ENCODE peak calls at places on chromosome 1, in nine cellular contexts. A is body of pancreas, M is iPS DF 6.9, X is A549, W is neuronal stem cell, F is esophagus squamous epithelium, V is thyroid gland, T is pancreas, R is ovary. H is an unnamed sample.

GRCh38 chr1:92961896-92962752 is 862 bp upstream of the DIPK1A start:
- DNase-seq in A (peak; percentile 18), M (no peak), X (peak; percentile 63), W (peak; percentile 15), F (no peak), V (peak; percentile 37), T (no peak), R (peak; percentile 31), H (peak; percentile 38)

GRCh38 chr1:84299536-84300260 is 1.8 kb upstream of the SAMD13 start:
- DNase-seq in A (no peak), M (no peak), X (no peak), W (no peak), F (no peak), V (no peak), T (no peak), R (no peak), H (no peak)

GRCh38 chr1:61133048-61134019 is 51.0 kb downstream of the NFIA start:
- DNase-seq in A (no peak), M (no peak), X (peak; percentile 69), W (no peak), F (no peak), V (no peak), T (no peak), R (no peak), H (no peak)

GRCh38 chr1:61083799-61084385 is 1.5 kb downstream of the NFIA start:
- DNase-seq in A (no peak), M (no peak), X (no peak), W (no peak), F (no peak), V (no peak), T (no peak), R (no peak), H (no peak)

GRCh38 chr1:21468597-21468996 is 28.7 kb downstream of the NBPF3 start:
- DNase-seq in A (peak; percentile 19), M (peak; percentile 25), X (peak; percentile 33), W (peak; percentile 14), F (no peak), V (peak; percentile 51), T (peak; percentile 63), R (no peak), H (no peak)

GRCh38 chr1:201361652-201362504 is 15.6 kb downstream of the TNNT2 start:
- DNase-seq in A (peak; percentile 50), M (no peak), X (peak; percentile 47), W (peak; percentile 59), F (no peak), V (peak; percentile 46), T (peak; percentile 67), R (no peak), H (no peak)

GRCh38 chr1:29455781-29456180 is 219.5 kb downstream of the PTPRU start:
- DNase-seq in A (no peak), M (no peak), X (no peak), W (no peak), F (no peak), V (no peak), T (no peak), R (no peak), H (no peak)

GRCh38 chr1:214332950-214333798 is 52.2 kb downstream of the SMYD2 start:
- DNase-seq in A (peak; percentile 56), M (no peak), X (peak; percentile 39), W (peak; percentile 54), F (no peak), V (peak; percentile 60), T (peak; percentile 72), R (peak; percentile 48), H (no peak)

GRCh38 chr1:151611288-151611790 is 511 bp upstream of the SNX27 start:
- DNase-seq in A (peak; percentile 37), M (no peak), X (peak; percentile 55), W (no peak), F (no peak), V (no peak), T (no peak), R (peak; percentile 12), H (no peak)

GRCh38 chr1:101410048-101410878 is 173.4 kb downstream of the S1PR1 start:
- DNase-seq in A (no peak), M (no peak), X (no peak), W (no peak), F (no peak), V (no peak), T (no peak), R (no peak), H (no peak)

GRCh38 chr1:153363641-153364040 is 6.0 kb downstream of the S100A9 start:
- DNase-seq in A (no peak), M (no peak), X (no peak), W (no peak), F (no peak), V (no peak), T (no peak), R (no peak), H (no peak)

GRCh38 chr1:78102082-78102481 is 56.3 kb downstream of the GIPC2 start:
- DNase-seq in A (no peak), M (no peak), X (peak; percentile 28), W (no peak), F (no peak), V (no peak), T (no peak), R (no peak), H (no peak)

GRCh38 chr1:233279971-233280370 is 15.6 kb downstream of the PCNX2 start:
- DNase-seq in A (no peak), M (no peak), X (no peak), W (no peak), F (no peak), V (no peak), T (no peak), R (no peak), H (no peak)

GRCh38 chr1:166933633-166934032 is 41.7 kb downstream of the ILDR2 start:
- DNase-seq in A (no peak), M (no peak), X (no peak), W (no peak), F (no peak), V (no peak), T (no peak), R (no peak), H (no peak)

GRCh38 chr1:151508721-151509292 is 2.4 kb upstream of the CGN start:
- DNase-seq in A (no peak), M (no peak), X (peak; percentile 57), W (no peak), F (no peak), V (no peak), T (no peak), R (no peak), H (no peak)

GRCh38 chr1:82398357-82398756 is 597.6 kb downstream of the ADGRL2 start:
- DNase-seq in A (no peak), M (no peak), X (no peak), W (no peak), F (no peak), V (no peak), T (no peak), R (no peak), H (no peak)

GRCh38 chr1:49527606-49528305 is 496.0 kb downstream of the AGBL4 start:
- DNase-seq in A (no peak), M (no peak), X (no peak), W (no peak), F (no peak), V (no peak), T (no peak), R (no peak), H (no peak)
- H3K9me3 ChIP-seq in A (no peaks in the 10 kb centered on the region), M (peaks cover 3% of the 10 kb centered on the region), X (no peaks in the 10 kb centered on the region), W (peaks cover 2% of the 10 kb centered on the region), F (no peaks in the 10 kb centered on the region), V (no peaks in the 10 kb centered on the region), T (no peaks in the 10 kb centered on the region), R (no peaks in the 10 kb centered on the region), H (no peaks in the 10 kb centered on the region)

GRCh38 chr1:248756636-248757035 is 1.1 kb upstream of the LYPD8 start:
- DNase-seq in A (no peak), M (no peak), X (no peak), W (no peak), F (no peak), V (no peak), T (no peak), R (no peak), H (no peak)

GRCh38 chr1:248758352-248758751 is 2.8 kb upstream of the LYPD8 start:
- DNase-seq in A (no peak), M (no peak), X (no peak), W (no peak), F (no peak), V (no peak), T (no peak), R (no peak), H (no peak)

GRCh38 chr1:248759644-248760043 is 4.1 kb upstream of the LYPD8 start:
- DNase-seq in A (no peak), M (no peak), X (no peak), W (no peak), F (no peak), V (no peak), T (no peak), R (no peak), H (no peak)

GRCh38 chr1:248756151-248756550 is 592 bp upstream of the LYPD8 start:
- DNase-seq in A (no peak), M (no peak), X (no peak), W (no peak), F (no peak), V (no peak), T (no peak), R (no peak), H (no peak)

DNA sequence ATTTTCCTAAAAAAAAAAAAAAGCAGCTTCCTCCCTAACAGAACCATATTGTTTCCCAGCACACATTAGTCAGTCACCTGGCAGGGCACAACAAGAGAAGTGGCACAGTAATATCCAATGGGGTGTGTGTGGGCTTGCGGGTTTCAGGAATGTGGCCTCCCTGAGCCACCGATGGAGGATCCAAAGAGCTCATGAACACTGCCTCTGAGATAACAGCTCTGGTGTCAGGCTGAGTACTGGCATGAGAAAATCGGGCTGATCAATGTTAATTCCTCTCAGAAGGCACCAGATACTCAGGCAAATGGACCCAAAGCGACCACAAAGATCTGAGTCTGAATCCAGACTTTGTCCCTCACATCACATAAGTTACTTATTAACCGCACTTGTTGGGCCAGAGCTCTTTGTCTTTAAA is 2.2 kb upstream of the LYPD8 start:
- DNase-seq in A (peak; percentile 26), M (no peak), X (no peak), W (no peak), F (no peak), V (no peak), T (no peak), R (no peak), H (no peak)
- H3K9me3 ChIP-seq in A (no peaks in the 10 kb centered on the region), M (peaks cover 23% of the 10 kb centered on the region), X (peaks cover 4% of the 10 kb centered on the region), W (peaks cover 46% of the 10 kb centered on the region), F (no peaks in the 10 kb centered on the region), V (no peaks in the 10 kb centered on the region), T (no peaks in the 10 kb centered on the region), R (no peaks in the 10 kb centered on the region), H (no peaks in the 10 kb centered on the region)

GRCh38 chr1:2810899-2811525 is 9.5 kb upstream of the TTC34 start:
- DNase-seq in A (no peak), M (no peak), X (no peak), W (no peak), F (no peak), V (no peak), T (no peak), R (no peak), H (no peak)
- H3K9me3 ChIP-seq in A (no peaks in the 10 kb centered on the region), M (peaks cover 51% of the 10 kb centered on the region), X (no peaks in the 10 kb centered on the region), W (peaks cover 13% of the 10 kb centered on the region), F (no peaks in the 10 kb centered on the region), V (no peaks in the 10 kb centered on the region), T (no peaks in the 10 kb centered on the region), R (peaks cover 10% of the 10 kb centered on the region), H (no peaks in the 10 kb centered on the region)

DNA sequence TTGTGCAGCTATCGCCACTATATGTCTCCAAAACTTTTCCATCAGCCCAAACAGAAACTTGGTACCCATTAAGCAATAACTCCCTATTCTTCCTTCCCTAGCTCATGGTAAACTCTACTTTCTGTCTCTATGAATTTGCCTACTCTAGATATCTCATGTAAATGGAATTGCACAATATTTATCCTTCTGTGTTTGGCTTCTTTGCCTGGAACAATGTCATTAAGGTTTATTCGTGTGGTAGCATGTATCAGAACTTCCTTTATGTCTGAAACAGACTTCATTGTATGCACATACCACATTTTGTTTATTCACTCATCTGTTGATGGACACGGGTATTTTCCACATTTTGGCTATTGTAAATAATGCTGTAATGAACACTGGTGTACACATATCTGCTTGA is 40.7 kb upstream of the CD34 start:
- DNase-seq in A (no peak), M (no peak), X (no peak), W (no peak), F (no peak), V (no peak), T (no peak), R (no peak), H (no peak)
- H3K9me3 ChIP-seq in A (no peaks in the 10 kb centered on the region), M (no peaks in the 10 kb centered on the region), X (peaks cover 7% of the 10 kb centered on the region), W (no peaks in the 10 kb centered on the region), F (no peaks in the 10 kb centered on the region), V (no peaks in the 10 kb centered on the region), T (no peaks in the 10 kb centered on the region), R (no peaks in the 10 kb centered on the region), H (no peaks in the 10 kb centered on the region)